ENCODE peak calls at places on chromosomes 13 and 19, in ten cellular contexts. O is tibial nerve; B is H7; Q is cardiac fibroblast; T is colonic mucosa; Z is spleen; M is Peyer's patch; R is heart right ventricle; V is CD4-positive, CD25-positive, alpha-beta regulatory T cell; F is left lung. W is an unnamed sample.

GRCh38 chr19:1503089-1503924 is 9.5 kb downstream of the ADAMTSL5 start:
- DNase-seq in O (peak), B (peak), Q (peak), T (peak), Z (no peak), M (peak), R (no peak), V (peak), F (peak), W (peak)

GRCh38 chr19:44752816-44753618 is 4.5 kb downstream of the BCL3 start:
- DNase-seq in O (peak), B (peak), Q (peak), T (peak), Z (peak), M (peak), R (peak), V (peak), F (peak), W (peak)

GRCh38 chr13:40922437-40923040 is 96.6 kb downstream of the ELF1 start:
- DNase-seq in O (no peak), B (peak), Q (no peak), T (peak), Z (peak), M (peak), R (peak), V (no peak), F (no peak), W (peak)

GRCh38 chr19:7535035-7535992 is at the start of gene PNPLA6:
- DNase-seq in O (peak), B (peak), Q (peak), T (peak), Z (peak), M (peak), R (peak), V (peak), F (peak), W (peak)

GRCh38 chr19:48959341-48960239 is 4.9 kb downstream of the BAX start:
- DNase-seq in O (no peak), B (no peak), Q (no peak), T (no peak), Z (no peak), M (no peak), R (no peak), V (no peak), F (peak), W (no peak)

GRCh38 chr13:64488731-64489130 is 2741.4 kb downstream of the PCDH9 start:
- DNase-seq in O (no peak), B (no peak), Q (peak), T (no peak), Z (no peak), M (no peak), R (no peak), V (no peak), F (no peak), W (no peak)

GRCh38 chr19:20238025-20238623 is 71.1 kb downstream of the ZNF486 start:
- DNase-seq in O (peak), B (peak), Q (peak), T (peak), Z (peak), M (peak), R (peak), V (peak), F (peak), W (peak)

GRCh38 chr19:2274937-2275535 is 6.9 kb downstream of the PEAK3 start:
- DNase-seq in O (peak), B (peak), Q (peak), T (peak), Z (peak), M (peak), R (peak), V (no peak), F (peak), W (peak)

GRCh38 chr13:51015973-51016372 is 95.1 kb downstream of the C13orf42 start:
- DNase-seq in O (no peak), B (no peak), Q (no peak), T (no peak), Z (no peak), M (no peak), R (no peak), V (no peak), F (no peak), W (no peak)

GRCh38 chr13:73991884-73992283 is 142.3 kb downstream of the KLF12 start:
- DNase-seq in O (no peak), B (no peak), Q (no peak), T (no peak), Z (no peak), M (no peak), R (no peak), V (no peak), F (no peak), W (no peak)

GRCh38 chr19:2034729-2035589 is 16.1 kb downstream of the MKNK2 start:
- DNase-seq in O (no peak), B (peak), Q (peak), T (peak), Z (peak), M (peak), R (no peak), V (peak), F (peak), W (peak)

GRCh38 chr19:44686896-44687295 is 12.1 kb upstream of the CEACAM16 start:
- DNase-seq in O (no peak), B (no peak), Q (no peak), T (no peak), Z (no peak), M (no peak), R (no peak), V (no peak), F (peak), W (no peak)

GRCh38 chr19:33431986-33432385 is 58.5 kb downstream of the CEBPG start:
- DNase-seq in O (no peak), B (peak), Q (no peak), T (no peak), Z (no peak), M (no peak), R (no peak), V (no peak), F (peak), W (peak)

GRCh38 chr13:34207334-34207733 is 389.4 kb downstream of the RFC3 start:
- DNase-seq in O (no peak), B (no peak), Q (peak), T (no peak), Z (no peak), M (no peak), R (peak), V (no peak), F (no peak), W (no peak)

GRCh38 chr13:95296326-95296939 is 4.8 kb downstream of the ABCC4 start:
- DNase-seq in O (no peak), B (peak), Q (peak), T (peak), Z (no peak), M (peak), R (peak), V (no peak), F (no peak), W (peak)

GRCh38 chr19:972281-972680 is 11.9 kb upstream of the WDR18 start:
- DNase-seq in O (no peak), B (no peak), Q (no peak), T (no peak), Z (no peak), M (no peak), R (no peak), V (no peak), F (no peak), W (no peak)

GRCh38 chr19:12000152-12000981 is 35.1 kb downstream of the ZNF433 start:
- DNase-seq in O (no peak), B (no peak), Q (peak), T (no peak), Z (no peak), M (no peak), R (no peak), V (no peak), F (no peak), W (no peak)

GRCh38 chr13:30847697-30848307 is 58.3 kb upstream of the MEDAG start:
- DNase-seq in O (no peak), B (no peak), Q (peak), T (no peak), Z (no peak), M (no peak), R (peak), V (no peak), F (no peak), W (no peak)

GRCh38 chr19:903266-903797 is 9.7 kb downstream of the R3HDM4 start:
- DNase-seq in O (no peak), B (no peak), Q (no peak), T (no peak), Z (no peak), M (no peak), R (no peak), V (no peak), F (no peak), W (no peak)

GRCh38 chr13:23744315-23744714 is 144.9 kb downstream of the MIPEP start:
- DNase-seq in O (no peak), B (no peak), Q (peak), T (no peak), Z (no peak), M (no peak), R (no peak), V (no peak), F (no peak), W (no peak)

GRCh38 chr19:7928741-7929701 is 3.1 kb upstream of the CTXN1 start:
- DNase-seq in O (peak), B (peak), Q (peak), T (no peak), Z (no peak), M (no peak), R (no peak), V (peak), F (peak), W (peak)

GRCh38 chr13:19862511-19863313 is 737 bp downstream of the ZMYM5 start:
- DNase-seq in O (peak), B (peak), Q (peak), T (peak), Z (peak), M (peak), R (peak), V (peak), F (no peak), W (peak)

GRCh38 chr13:44048326-44048725 is 168.6 kb downstream of the LACC1 start:
- DNase-seq in O (no peak), B (no peak), Q (peak), T (no peak), Z (no peak), M (no peak), R (no peak), V (no peak), F (no peak), W (no peak)

DNA sequence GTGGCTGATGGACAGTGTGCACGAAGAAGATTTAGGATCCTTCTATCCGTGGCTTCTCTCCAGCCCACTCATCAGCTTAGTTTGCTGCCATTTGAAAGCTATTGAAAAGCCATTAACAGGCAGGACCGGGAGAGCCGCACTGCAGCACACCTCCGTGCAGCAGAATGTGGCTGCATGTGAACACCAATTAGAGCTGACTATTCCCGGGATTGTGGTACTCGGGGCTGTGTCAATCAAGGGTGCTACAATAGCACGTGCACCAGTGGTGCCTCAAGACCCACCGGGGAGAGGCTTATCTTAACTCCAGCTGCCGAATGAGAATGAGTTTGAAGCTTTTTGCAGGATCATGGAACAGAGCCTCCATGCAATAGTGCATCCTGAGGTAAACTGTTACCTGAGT is at the start of gene MYO16:
- DNase-seq in O (no peak), B (no peak), Q (no peak), T (no peak), Z (no peak), M (no peak), R (no peak), V (no peak), F (no peak), W (no peak)
- H3K4me3 ChIP-seq in O (no peak), B (no peak), Q (no peak), T (no peak), Z (no peak), M (no peak), R (peak), V (no peak), F (no peak), W (no peak)

GRCh38 chr19:50931023-50931422 is 19.8 kb upstream of the KLK4 start:
- DNase-seq in O (no peak), B (no peak), Q (no peak), T (no peak), Z (no peak), M (no peak), R (no peak), V (no peak), F (no peak), W (no peak)
- H3K4me3 ChIP-seq in O (no peak), B (no peak), Q (no peak), T (no peak), Z (no peak), M (no peak), R (no peak), V (no peak), F (no peak), W (no peak)

GRCh38 chr19:4473708-4474503 is 1.8 kb downstream of the HDGFL2 start:
- DNase-seq in O (no peak), B (peak), Q (no peak), T (no peak), Z (no peak), M (no peak), R (no peak), V (no peak), F (no peak), W (no peak)
- H3K4me3 ChIP-seq in O (peak), B (peak), Q (peak), T (no peak), Z (peak), M (no peak), R (no peak), V (no peak), F (no peak), W (no peak)

GRCh38 chr19:46494115-46494935 is 1.3 kb downstream of the PNMA8B start:
- DNase-seq in O (no peak), B (peak), Q (no peak), T (no peak), Z (no peak), M (no peak), R (no peak), V (no peak), F (peak), W (no peak)

GRCh38 chr19:46497773-46498172 is 2.1 kb upstream of the PNMA8B start:
- DNase-seq in O (no peak), B (no peak), Q (no peak), T (no peak), Z (no peak), M (no peak), R (no peak), V (no peak), F (peak), W (no peak)

GRCh38 chr19:46494936-46495788 is 505 bp downstream of the PNMA8B start:
- DNase-seq in O (no peak), B (peak), Q (no peak), T (no peak), Z (no peak), M (no peak), R (no peak), V (no peak), F (peak), W (no peak)

GRCh38 chr19:46493236-46494114 is 2.2 kb downstream of the PNMA8B start:
- DNase-seq in O (no peak), B (peak), Q (peak), T (no peak), Z (peak), M (no peak), R (no peak), V (no peak), F (peak), W (no peak)

GRCh38 chr19:46495789-46496099 is at the start of gene PNMA8B:
- DNase-seq in O (no peak), B (peak), Q (peak), T (peak), Z (peak), M (no peak), R (peak), V (peak), F (peak), W (peak)
- H3K4me3 ChIP-seq in O (peak), B (peak), Q (no peak), T (peak), Z (peak), M (peak), R (peak), V (no peak), F (peak), W (no peak)

DNA sequence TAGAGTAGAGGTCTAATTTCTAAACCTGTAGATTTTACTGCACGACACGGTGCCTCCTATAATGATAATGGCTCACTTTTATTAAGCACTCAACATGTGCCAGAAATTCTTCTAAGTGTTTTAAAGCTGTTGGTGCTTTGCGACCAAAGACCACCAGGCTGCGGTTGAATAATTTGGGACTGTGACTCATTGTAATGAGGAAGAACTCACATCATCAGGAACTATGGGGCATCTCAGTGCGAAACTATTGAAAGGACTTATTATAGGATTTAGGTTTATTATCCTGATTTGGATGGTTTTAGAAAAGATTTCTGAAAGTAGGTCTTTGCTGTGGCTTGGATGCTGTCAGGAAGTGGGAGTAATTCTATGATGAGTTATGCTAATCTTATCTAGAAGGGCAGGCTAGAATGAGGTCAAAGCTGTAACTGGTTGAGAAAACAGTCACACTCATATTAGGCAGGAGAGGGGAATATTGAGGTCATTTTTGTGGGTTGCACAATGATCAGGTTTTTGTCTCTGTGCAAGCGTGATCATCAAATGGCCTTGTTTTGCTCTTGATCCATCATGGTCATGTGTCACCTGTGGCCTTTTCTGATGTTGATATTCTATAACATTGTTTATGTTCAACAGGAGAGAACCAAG is 266.8 kb downstream of the PCDH20 start:
- DNase-seq in O (no peak), B (no peak), Q (no peak), T (no peak), Z (no peak), M (no peak), R (no peak), V (no peak), F (no peak), W (no peak)
- H3K4me3 ChIP-seq in O (no peak), B (no peak), Q (no peak), T (no peak), Z (no peak), M (no peak), R (no peak), V (no peak), F (no peak), W (no peak)

GRCh38 chr19:41187884-41188279 is 5.1 kb upstream of the CYP2S1 start:
- DNase-seq in O (no peak), B (no peak), Q (no peak), T (no peak), Z (no peak), M (no peak), R (no peak), V (no peak), F (no peak), W (no peak)
- H3K4me3 ChIP-seq in O (no peak), B (no peak), Q (no peak), T (no peak), Z (no peak), M (no peak), R (no peak), V (no peak), F (no peak), W (no peak)

DNA sequence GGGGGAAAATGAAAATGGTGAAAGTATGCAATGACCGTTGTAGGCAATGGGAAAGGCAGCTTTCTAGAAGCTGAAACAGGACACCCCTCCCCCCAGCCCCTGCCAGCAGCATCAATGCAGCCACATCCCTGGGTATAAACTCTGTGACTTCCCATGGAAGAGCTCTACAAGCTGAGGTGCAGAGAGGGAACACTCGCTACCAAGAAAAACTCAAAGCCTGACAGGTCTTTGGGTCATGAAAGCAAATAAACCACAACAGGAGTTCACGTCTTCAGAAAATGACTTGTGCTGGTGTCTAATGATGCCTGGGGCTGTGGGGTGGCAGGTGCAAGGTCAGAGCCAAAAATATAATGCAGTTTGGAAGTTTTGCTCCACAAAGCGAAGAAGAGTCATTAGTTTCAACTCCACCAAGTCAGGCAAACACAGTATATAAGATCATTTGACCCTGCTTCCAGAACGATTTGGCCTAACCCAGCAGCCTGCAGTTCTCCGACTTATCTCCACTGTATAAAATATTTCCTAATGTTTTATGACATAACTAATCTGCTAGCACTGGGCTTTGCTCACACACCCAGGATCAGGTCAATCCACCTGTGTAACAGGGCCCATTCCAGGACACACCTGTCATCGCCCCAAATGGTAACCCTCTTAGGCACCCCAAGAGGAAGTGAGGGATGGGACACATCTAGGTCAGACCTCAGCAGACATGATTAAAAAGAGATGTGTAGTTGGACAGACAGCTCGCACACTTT is 102.1 kb downstream of the IRS2 start:
- DNase-seq in O (no peak), B (no peak), Q (no peak), T (peak), Z (no peak), M (no peak), R (no peak), V (no peak), F (no peak), W (no peak)
- H3K4me3 ChIP-seq in O (no peak), B (no peak), Q (no peak), T (no peak), Z (no peak), M (peak), R (no peak), V (no peak), F (no peak), W (no peak)

GRCh38 chr19:18282788-18283141 is 1.3 kb upstream of the JUND start:
- DNase-seq in O (no peak), B (no peak), Q (no peak), T (peak), Z (no peak), M (peak), R (no peak), V (no peak), F (no peak), W (no peak)
- H3K4me3 ChIP-seq in O (no peak), B (peak), Q (no peak), T (peak), Z (peak), M (peak), R (peak), V (peak), F (no peak), W (no peak)

GRCh38 chr19:6531956-6532243 is 1.1 kb downstream of the TNFSF9 start:
- DNase-seq in O (no peak), B (peak), Q (no peak), T (no peak), Z (no peak), M (no peak), R (no peak), V (no peak), F (no peak), W (no peak)

GRCh38 chr19:6533000-6533328 is 2.1 kb downstream of the TNFSF9 start:
- DNase-seq in O (no peak), B (no peak), Q (no peak), T (no peak), Z (no peak), M (no peak), R (no peak), V (no peak), F (no peak), W (no peak)

GRCh38 chr19:6533746-6534418 is 3.1 kb downstream of the TNFSF9 start:
- DNase-seq in O (no peak), B (peak), Q (no peak), T (no peak), Z (no peak), M (no peak), R (no peak), V (no peak), F (no peak), W (peak)

GRCh38 chr19:6531163-6531955 is 533 bp downstream of the TNFSF9 start:
- DNase-seq in O (no peak), B (no peak), Q (no peak), T (no peak), Z (no peak), M (no peak), R (no peak), V (no peak), F (no peak), W (no peak)

GRCh38 chr19:6532244-6532999 is 1.6 kb downstream of the TNFSF9 start:
- DNase-seq in O (no peak), B (peak), Q (no peak), T (no peak), Z (peak), M (peak), R (no peak), V (no peak), F (no peak), W (peak)
- H3K4me3 ChIP-seq in O (peak), B (peak), Q (no peak), T (no peak), Z (peak), M (no peak), R (no peak), V (peak), F (no peak), W (no peak)